ENCODE peak calls at places on chromosomes 4 and X, in six cellular contexts. One of them, this sample, is unnamed.

GRCh38 chr4:78213218-78213617 is 156.1 kb downstream of the FRAS1 start:
- DNase-seq in esophagus squamous epithelium: no peak
- DNase-seq in bronchial epithelial cell: peak; percentile 13
- DNase-seq in HS-5: no peak
- DNase-seq in heart right ventricle: no peak
- DNase-seq in Caco-2: no peak
- DNase-seq in this sample: no peak

GRCh38 chr4:71296945-71297344 is 41.9 kb upstream of the SLC4A4 start:
- DNase-seq in esophagus squamous epithelium: no peak
- DNase-seq in bronchial epithelial cell: no peak
- DNase-seq in HS-5: no peak
- DNase-seq in heart right ventricle: no peak
- DNase-seq in Caco-2: no peak
- DNase-seq in this sample: no peak

GRCh38 chr4:89558147-89558546 is 250.5 kb upstream of the GPRIN3 start:
- DNase-seq in esophagus squamous epithelium: no peak
- DNase-seq in bronchial epithelial cell: peak; percentile 32
- DNase-seq in HS-5: no peak
- DNase-seq in heart right ventricle: no peak
- DNase-seq in Caco-2: no peak
- DNase-seq in this sample: no peak

GRCh38 chrX:19624754-19625153 is 109.4 kb upstream of the MAP3K15 start:
- DNase-seq in esophagus squamous epithelium: no peak
- DNase-seq in bronchial epithelial cell: peak; percentile 30
- DNase-seq in HS-5: no peak
- DNase-seq in heart right ventricle: no peak
- DNase-seq in Caco-2: no peak
- DNase-seq in this sample: no peak

GRCh38 chrX:107714196-107714811 is 61.3 kb downstream of the TSC22D3 start:
- DNase-seq in esophagus squamous epithelium: no peak
- DNase-seq in bronchial epithelial cell: no peak
- DNase-seq in HS-5: no peak
- DNase-seq in heart right ventricle: no peak
- DNase-seq in Caco-2: no peak
- DNase-seq in this sample: no peak

GRCh38 chr4:155523358-155523757 is 143.3 kb upstream of the GUCY1A1 start:
- DNase-seq in esophagus squamous epithelium: no peak
- DNase-seq in bronchial epithelial cell: no peak
- DNase-seq in HS-5: no peak
- DNase-seq in heart right ventricle: no peak
- DNase-seq in Caco-2: no peak
- DNase-seq in this sample: no peak

GRCh38 chr4:30717208-30718020 is 2.8 kb upstream of the PCDH7 start:
- DNase-seq in esophagus squamous epithelium: no peak
- DNase-seq in bronchial epithelial cell: peak; percentile 60
- DNase-seq in HS-5: no peak
- DNase-seq in heart right ventricle: peak; percentile 36
- DNase-seq in Caco-2: peak; percentile 73
- DNase-seq in this sample: peak; percentile 60

GRCh38 chr4:126568652-126569580 is 1063.8 kb upstream of the INTU start:
- DNase-seq in esophagus squamous epithelium: no peak
- DNase-seq in bronchial epithelial cell: no peak
- DNase-seq in HS-5: no peak
- DNase-seq in heart right ventricle: no peak
- DNase-seq in Caco-2: no peak
- DNase-seq in this sample: no peak

GRCh38 chrX:119990409-119990994 is 47.0 kb upstream of the NKAP start:
- DNase-seq in esophagus squamous epithelium: no peak
- DNase-seq in bronchial epithelial cell: no peak
- DNase-seq in HS-5: no peak
- DNase-seq in heart right ventricle: no peak
- DNase-seq in Caco-2: no peak
- DNase-seq in this sample: no peak